ENCODE peak calls at places on chromosomes 12 and 14, in four cellular contexts. P, Q, M and Y are unnamed samples.

GRCh38 chr12:64611430-64612286 is 1.4 kb downstream of the RASSF3 start:
- DNase-seq in P (peak; percentile 44), Q (peak; percentile 66), M (peak; percentile 42), Y (peak; percentile 39)

GRCh38 chr14:53603994-53604393 is 352.6 kb downstream of the BMP4 start:
- DNase-seq in P (no peak), Q (no peak), M (no peak), Y (no peak)

GRCh38 chr14:59481407-59482119 is 2.6 kb downstream of the L3HYPDH start:
- DNase-seq in P (peak; percentile 96), Q (no peak), M (peak; percentile 83), Y (peak; percentile 49)

GRCh38 chr12:112218150-112218549 is 92.8 kb downstream of the TRAFD1 start:
- DNase-seq in P (peak; percentile 12), Q (no peak), M (peak; percentile 48), Y (peak; percentile 5)

GRCh38 chr12:110279561-110279960 is 1.5 kb upstream of the ATP2A2 start:
- DNase-seq in P (no peak), Q (no peak), M (no peak), Y (no peak)

GRCh38 chr12:100986595-100987547 is 192.3 kb downstream of the ANO4 start:
- DNase-seq in P (peak; percentile 94), Q (no peak), M (no peak), Y (no peak)

GRCh38 chr12:21649034-21649433 is 8.6 kb downstream of the LDHB start:
- DNase-seq in P (no peak), Q (no peak), M (no peak), Y (no peak)

GRCh38 chr12:6554990-6555691 is 701 bp downstream of the IFFO1 start:
- DNase-seq in P (no peak), Q (peak; percentile 77), M (no peak), Y (no peak)

GRCh38 chr12:125287155-125287847 is 222.1 kb downstream of the AACS start:
- DNase-seq in P (no peak), Q (no peak), M (no peak), Y (no peak)

GRCh38 chr12:125286005-125286727 is 220.9 kb downstream of the AACS start:
- DNase-seq in P (no peak), Q (no peak), M (no peak), Y (no peak)

GRCh38 chr12:125288931-125289928 is 224.0 kb downstream of the AACS start:
- DNase-seq in P (no peak), Q (no peak), M (no peak), Y (no peak)

GRCh38 chr12:125292700-125293099 is 227.5 kb downstream of the AACS start:
- DNase-seq in P (no peak), Q (no peak), M (no peak), Y (no peak)

GRCh38 chr12:125289965-125290364 is 224.7 kb downstream of the AACS start:
- DNase-seq in P (no peak), Q (no peak), M (no peak), Y (no peak)
- H3K4me3 ChIP-seq in P (no peak overlapping the region), Q (no peak overlapping the region), M (no peak overlapping the region), Y (no peak overlapping the region)

GRCh38 chr12:94427520-94428381 is 31.9 kb downstream of the CEP83 start:
- DNase-seq in P (peak; percentile 87), Q (no peak), M (peak; percentile 88), Y (no peak)

GRCh38 chr12:94426049-94426448 is 33.6 kb downstream of the CEP83 start:
- DNase-seq in P (no peak), Q (no peak), M (no peak), Y (no peak)

GRCh38 chr12:94430304-94430703 is 29.4 kb downstream of the CEP83 start:
- DNase-seq in P (no peak), Q (no peak), M (no peak), Y (no peak)

GRCh38 chr12:94429191-94429590 is 30.5 kb downstream of the CEP83 start:
- DNase-seq in P (no peak), Q (no peak), M (no peak), Y (no peak)

GRCh38 chr12:94429633-94430032 is 30.0 kb downstream of the CEP83 start:
- DNase-seq in P (no peak), Q (no peak), M (peak; percentile 47), Y (no peak)
- TF ChIP-seq CTCF in P (no peak), Q (no peak), M (peak; percentile 12), Y (no peak)

GRCh38 chr12:98217257-98217656 is 298.1 kb upstream of the TMPO start:
- DNase-seq in P (no peak), Q (no peak), M (no peak), Y (no peak)

GRCh38 chr12:98213556-98213955 is 301.8 kb upstream of the TMPO start:
- DNase-seq in P (no peak), Q (no peak), M (no peak), Y (no peak)

GRCh38 chr12:98208846-98209245 is 306.5 kb upstream of the TMPO start:
- DNase-seq in P (no peak), Q (peak; percentile 38), M (no peak), Y (no peak)

GRCh38 chr12:98211914-98212695 is 303.3 kb upstream of the TMPO start:
- DNase-seq in P (peak; percentile 3), Q (no peak), M (peak; percentile 55), Y (peak; percentile 16)
- H3K4me3 ChIP-seq in P (no peak overlapping the region), Q (no peak overlapping the region), M (no peak overlapping the region), Y (no peak overlapping the region)

GRCh38 chr12:9606247-9606646 is 1.5 kb downstream of the KLRB1 start:
- DNase-seq in P (no peak), Q (no peak), M (no peak), Y (no peak)
- TF ChIP-seq CTCF in P (no peak), Q (no peak), M (no peak), Y (no peak)

DNA sequence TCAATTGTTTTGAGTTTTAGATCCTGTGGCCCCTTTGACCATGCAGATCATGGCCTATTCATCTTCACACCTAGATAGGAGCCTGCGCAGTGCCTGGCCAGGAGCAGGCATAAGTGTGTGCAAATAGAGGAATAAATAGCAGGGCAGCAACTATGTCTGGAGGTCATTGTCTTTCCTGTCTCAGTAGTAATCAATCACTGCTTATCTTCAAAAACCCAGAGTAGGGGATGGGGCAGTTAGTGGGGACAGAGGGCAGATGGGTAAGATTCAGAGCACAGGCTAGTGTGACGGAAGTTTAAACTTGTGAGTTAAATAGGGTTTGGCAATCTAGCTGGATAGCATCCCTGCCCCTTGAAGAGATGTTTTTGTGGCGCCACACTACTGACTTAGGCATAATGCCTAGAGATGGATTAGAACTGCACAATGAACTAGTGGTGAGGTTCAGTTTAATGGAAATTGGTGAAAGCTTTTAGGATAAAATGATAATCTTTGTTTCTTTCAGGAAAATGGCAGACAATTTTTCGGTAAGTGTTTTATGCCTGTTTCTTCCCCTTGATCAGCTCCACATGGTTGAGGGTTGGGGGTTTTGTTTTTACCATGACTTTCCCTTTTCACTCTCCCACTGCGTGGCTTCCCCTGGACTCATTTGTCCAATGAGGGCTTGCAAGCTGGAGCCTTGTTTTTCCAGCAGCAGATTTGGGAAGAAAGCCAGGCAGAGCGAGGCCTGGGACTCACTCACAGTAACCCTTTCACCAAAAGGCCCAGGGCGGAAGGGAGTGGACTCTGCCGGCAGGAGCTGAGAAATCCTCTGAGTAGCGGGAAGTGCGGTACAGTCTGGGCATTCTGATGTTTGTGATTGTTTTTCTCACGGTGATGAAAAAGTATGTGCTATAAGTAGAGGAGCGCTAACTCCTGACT is 8.1 kb downstream of the LGALS3 start:
- DNase-seq in P (peak; percentile 83), Q (peak; percentile 39), M (peak; percentile 95), Y (no peak)
- H3K4me3 ChIP-seq in P (peak overlapping the region; percentile 11), Q (no peak overlapping the region), M (peak overlapping the region; percentile 32), Y (no peak overlapping the region)

DNA sequence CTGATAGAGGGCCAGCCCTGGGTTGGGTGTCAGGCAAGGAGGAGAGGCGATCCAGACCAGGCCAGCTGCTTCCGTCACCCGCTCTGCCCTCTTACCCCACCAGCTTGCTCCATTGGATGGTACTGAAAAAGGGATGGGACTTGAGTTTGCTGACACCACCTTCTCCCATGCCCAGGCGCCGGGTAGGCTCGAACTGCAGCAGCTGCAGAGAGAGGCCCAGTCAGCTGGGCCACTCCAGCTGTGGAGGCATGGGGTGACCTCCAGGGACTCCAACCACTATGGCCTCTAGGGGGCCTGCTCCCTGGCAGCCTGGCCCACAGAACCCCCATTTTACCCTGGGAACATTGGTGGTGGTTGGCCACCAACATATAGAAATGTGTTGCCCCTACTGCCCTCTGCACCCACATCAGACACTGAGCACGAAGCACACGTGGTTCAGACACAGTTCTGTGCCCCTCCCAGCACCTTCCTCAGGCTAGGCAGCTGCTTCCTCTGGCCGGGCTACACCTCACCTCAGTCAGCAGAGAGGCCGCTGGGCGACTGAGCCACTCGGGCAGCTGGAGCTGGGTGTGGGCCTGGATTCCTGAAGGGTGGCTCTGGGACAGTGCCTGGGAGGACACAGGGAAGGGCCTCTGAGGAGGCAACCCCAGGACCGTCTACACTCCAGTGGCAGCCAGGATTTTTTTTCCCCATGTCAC is 16.0 kb downstream of the RPS6KL1 start:
- DNase-seq in P (no peak), Q (no peak), M (no peak), Y (no peak)
- TF ChIP-seq CTCF in P (peak; percentile 30), Q (peak; percentile 36), M (no peak), Y (peak; percentile 17)

DNA sequence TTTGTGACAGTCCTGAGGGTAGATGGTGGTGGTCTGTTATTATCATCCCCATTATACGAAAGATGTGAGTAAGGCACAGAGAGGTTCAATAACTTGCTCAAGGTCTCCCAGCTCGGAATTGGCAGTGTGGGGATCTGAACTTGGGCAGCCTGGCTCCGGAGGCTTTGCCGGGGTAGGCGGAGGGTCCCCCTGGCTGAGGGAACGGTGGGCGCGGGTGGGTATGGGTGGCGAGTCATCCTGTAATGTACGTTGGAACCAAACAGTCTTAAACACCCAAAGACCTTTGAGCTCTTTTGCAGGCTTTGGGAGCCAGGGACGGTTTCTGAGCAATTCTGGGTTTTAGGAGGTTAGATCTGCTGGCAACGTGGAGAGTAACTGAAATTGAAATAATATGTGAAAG is 16.5 kb downstream of the SLC24A4 start:
- DNase-seq in P (no peak), Q (no peak), M (no peak), Y (no peak)
- H3K4me3 ChIP-seq in P (no peak overlapping the region), Q (no peak overlapping the region), M (no peak overlapping the region), Y (no peak overlapping the region)

GRCh38 chr14:61454545-61454944 is 133.2 kb downstream of the PRKCH start:
- DNase-seq in P (no peak), Q (no peak), M (peak; percentile 29), Y (no peak)

GRCh38 chr14:61459229-61459628 is 137.8 kb downstream of the PRKCH start:
- DNase-seq in P (no peak), Q (no peak), M (no peak), Y (no peak)

GRCh38 chr14:61458766-61459165 is 137.4 kb downstream of the PRKCH start:
- DNase-seq in P (no peak), Q (no peak), M (no peak), Y (no peak)

GRCh38 chr14:61455351-61455750 is 134.0 kb downstream of the PRKCH start:
- DNase-seq in P (no peak), Q (no peak), M (no peak), Y (no peak)

DNA sequence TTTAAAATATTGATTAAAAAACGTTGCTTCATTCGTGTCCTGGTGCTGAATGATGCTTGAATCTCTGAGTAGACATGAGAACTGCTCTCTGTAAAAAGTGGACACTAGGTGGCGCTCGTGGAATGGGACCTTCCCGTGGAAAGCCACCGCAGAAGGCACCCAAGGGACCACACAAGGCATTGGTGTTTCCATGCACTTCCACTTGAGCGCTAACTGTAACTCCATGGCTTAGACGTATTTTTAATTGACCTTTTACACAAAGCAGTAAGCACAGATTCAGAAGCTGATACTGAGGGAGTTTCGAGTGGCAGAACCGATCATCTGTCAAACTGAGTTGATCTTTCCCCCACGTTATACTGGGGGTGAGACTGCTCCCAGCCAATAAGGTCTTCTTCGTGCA is 135.3 kb downstream of the PRKCH start:
- DNase-seq in P (peak; percentile 76), Q (peak; percentile 60), M (peak; percentile 86), Y (peak; percentile 78)
- TF ChIP-seq CTCF in P (peak; percentile 89), Q (peak; percentile 93), M (peak; percentile 90), Y (peak; percentile 90)